ENCODE peak calls at places on chromosomes 2 and 18, in six cellular contexts. W, Y, X, C, B and Q are unnamed samples.

GRCh38 chr18:9612215-9612830 is 2.0 kb downstream of the PPP4R1 start:
- DNase-seq in W (peak; percentile 57), Y (peak; percentile 39), X (peak; percentile 64), C (peak; percentile 2), B (peak; percentile 64), Q (peak; percentile 71)

GRCh38 chr2:143646271-143646670 is 517.1 kb downstream of the ARHGAP15 start:
- DNase-seq in W (no peak), Y (no peak), X (no peak), C (no peak), B (no peak), Q (no peak)

GRCh38 chr2:71347517-71347916 is 15.9 kb downstream of the ZNF638 start:
- DNase-seq in W (no peak), Y (no peak), X (no peak), C (no peak), B (peak; percentile 19), Q (peak; percentile 30)

GRCh38 chr18:54958711-54959625 is at the start of gene CCDC68:
- DNase-seq in W (no peak), Y (no peak), X (peak; percentile 31), C (no peak), B (no peak), Q (peak; percentile 85)

GRCh38 chr2:120958623-120959366 is 223.1 kb downstream of the GLI2 start:
- DNase-seq in W (no peak), Y (no peak), X (peak; percentile 43), C (no peak), B (peak; percentile 59), Q (peak; percentile 39)

GRCh38 chr2:62569907-62570793 is 64.2 kb upstream of the TMEM17 start:
- DNase-seq in W (no peak), Y (no peak), X (no peak), C (no peak), B (no peak), Q (no peak)

GRCh38 chr2:239937866-239938640 is 87.1 kb downstream of the NDUFA10 start:
- DNase-seq in W (no peak), Y (no peak), X (no peak), C (no peak), B (no peak), Q (no peak)

GRCh38 chr2:145029885-145030284 is 510.0 kb upstream of the ZEB2 start:
- DNase-seq in W (no peak), Y (no peak), X (no peak), C (no peak), B (no peak), Q (no peak)

GRCh38 chr2:74261204-74261864 is 62.9 kb downstream of the MTHFD2 start:
- DNase-seq in W (no peak), Y (peak; percentile 43), X (peak; percentile 49), C (no peak), B (peak; percentile 20), Q (no peak)

GRCh38 chr2:84844141-84844540 is 36.7 kb downstream of the TRABD2A start:
- DNase-seq in W (no peak), Y (no peak), X (no peak), C (no peak), B (no peak), Q (no peak)

GRCh38 chr2:42249887-42250286 is 80.7 kb downstream of the EML4 start:
- DNase-seq in W (no peak), Y (no peak), X (no peak), C (no peak), B (peak; percentile 62), Q (no peak)

GRCh38 chr2:29225814-29226213 is 110.6 kb downstream of the CLIP4 start:
- DNase-seq in W (no peak), Y (no peak), X (no peak), C (no peak), B (no peak), Q (no peak)

GRCh38 chr2:131517106-131517831 is 10.4 kb upstream of the CCDC74A start:
- DNase-seq in W (no peak), Y (no peak), X (no peak), C (no peak), B (no peak), Q (no peak)

GRCh38 chr2:53969285-53970094 is 1.3 kb downstream of the PSME4 start:
- DNase-seq in W (peak; percentile 34), Y (peak; percentile 78), X (peak; percentile 43), C (no peak), B (peak; percentile 83), Q (peak; percentile 88)

GRCh38 chr2:55084631-55085030 is 34.4 kb upstream of the RTN4 start:
- DNase-seq in W (no peak), Y (no peak), X (no peak), C (no peak), B (no peak), Q (no peak)

GRCh38 chr2:149727927-149728326 is 140.4 kb upstream of the MMADHC start:
- DNase-seq in W (no peak), Y (no peak), X (no peak), C (no peak), B (no peak), Q (no peak)

GRCh38 chr2:48699377-48699951 is 56.1 kb downstream of the LHCGR start:
- DNase-seq in W (no peak), Y (no peak), X (no peak), C (no peak), B (no peak), Q (no peak)

GRCh38 chr2:211751853-211752252 is 786.7 kb downstream of the ERBB4 start:
- DNase-seq in W (no peak), Y (no peak), X (peak; percentile 70), C (no peak), B (no peak), Q (no peak)

GRCh38 chr2:172996387-172996961 is 79.2 kb upstream of the MAP3K20 start:
- DNase-seq in W (no peak), Y (peak; percentile 45), X (no peak), C (no peak), B (no peak), Q (no peak)

GRCh38 chr2:32947484-32948143 is 861 bp downstream of the LTBP1 start:
- DNase-seq in W (peak; percentile 13), Y (no peak), X (peak; percentile 22), C (no peak), B (no peak), Q (peak; percentile 86)

GRCh38 chr2:219250044-219250781 is 2.8 kb upstream of the TUBA4B start:
- DNase-seq in W (peak; percentile 30), Y (no peak), X (no peak), C (no peak), B (no peak), Q (no peak)

GRCh38 chr18:76126327-76126726 is 368.7 kb downstream of the ZNF516 start:
- DNase-seq in W (no peak), Y (peak; percentile 13), X (peak; percentile 68), C (no peak), B (no peak), Q (no peak)

GRCh38 chr18:22539045-22539444 is 121.3 kb upstream of the CTAGE1 start:
- DNase-seq in W (no peak), Y (no peak), X (no peak), C (no peak), B (no peak), Q (no peak)

GRCh38 chr18:48037481-48038271 is 107.2 kb upstream of the SMAD2 start:
- DNase-seq in W (no peak), Y (no peak), X (peak; percentile 55), C (no peak), B (peak; percentile 5), Q (no peak)

GRCh38 chr18:70046207-70046606 is 98.5 kb upstream of the CD226 start:
- DNase-seq in W (no peak), Y (no peak), X (no peak), C (no peak), B (no peak), Q (no peak)

GRCh38 chr2:241925821-241926441 is 56.4 kb downstream of the RTP5 start:
- DNase-seq in W (no peak), Y (no peak), X (no peak), C (no peak), B (no peak), Q (no peak)

GRCh38 chr2:229335877-229336346 is 64.8 kb upstream of the PID1 start:
- DNase-seq in W (no peak), Y (no peak), X (peak; percentile 33), C (no peak), B (no peak), Q (no peak)

GRCh38 chr2:162072976-162073775 is 839 bp downstream of the DPP4 start:
- DNase-seq in W (peak; percentile 39), Y (no peak), X (peak; percentile 59), C (no peak), B (no peak), Q (no peak)

GRCh38 chr18:37483221-37483971 is 82.2 kb downstream of the CELF4 start:
- DNase-seq in W (no peak), Y (peak; percentile 7), X (peak; percentile 90), C (no peak), B (peak; percentile 32), Q (peak; percentile 22)

GRCh38 chr2:21633531-21634310 is 510.0 kb downstream of the TDRD15 start:
- DNase-seq in W (no peak), Y (no peak), X (no peak), C (no peak), B (no peak), Q (no peak)

GRCh38 chr2:110688594-110689091 is 10.8 kb upstream of the BUB1 start:
- DNase-seq in W (no peak), Y (no peak), X (no peak), C (no peak), B (no peak), Q (no peak)

GRCh38 chr2:239369631-239370161 is 31.1 kb downstream of the HDAC4 start:
- DNase-seq in W (peak; percentile 95), Y (no peak), X (no peak), C (no peak), B (no peak), Q (no peak)

GRCh38 chr2:237483018-237483731 is 3.9 kb upstream of the MLPH start:
- DNase-seq in W (no peak), Y (peak; percentile 83), X (no peak), C (no peak), B (no peak), Q (no peak)

GRCh38 chr2:100272848-100273329 is 49.4 kb downstream of the LONRF2 start:
- DNase-seq in W (no peak), Y (no peak), X (no peak), C (no peak), B (no peak), Q (no peak)

GRCh38 chr2:234293973-234294372 is 202.9 kb downstream of the ARL4C start:
- DNase-seq in W (peak; percentile 61), Y (peak; percentile 76), X (peak; percentile 28), C (no peak), B (no peak), Q (no peak)